ENCODE peak calls at places on chromosomes 3 and 15, in four cellular contexts. L is hepatocyte, X is Peyer's patch, R is HepG2. Y is an unnamed sample.
A peak's percentile ranks its signal among the peaks of the same experiment; 100 is the strongest.

GRCh38 chr15:74134387-74135027 is 4.1 kb downstream of the ISLR2 start:
- DNase-seq in R (no peak), L (peak; percentile 61), X (peak; percentile 58), Y (no peak)

GRCh38 chr3:43048470-43048869 is 57.4 kb downstream of the POMGNT2 start:
- DNase-seq in X (no peak), L (no peak), R (no peak), Y (no peak)

GRCh38 chr3:144244662-144245061 is 273.0 kb downstream of the DIPK2A start:
- DNase-seq in X (no peak), L (no peak), R (no peak), Y (no peak)

GRCh38 chr3:42547401-42547945 is 34.3 kb downstream of the SEC22C start:
- DNase-seq in R (peak; percentile 23), X (peak; percentile 81), L (peak; percentile 82), Y (peak; percentile 55)

GRCh38 chr3:27596334-27596841 is 112.2 kb upstream of the SLC4A7 start:
- DNase-seq in R (no peak), L (no peak), X (no peak), Y (no peak)

GRCh38 chr15:25990245-25990644 is 127.1 kb upstream of the ATP10A start:
- DNase-seq in R (no peak), X (no peak), L (no peak), Y (no peak)

GRCh38 chr15:47959617-47960398 is 161.0 kb upstream of the SLC24A5 start:
- DNase-seq in L (peak; percentile 38), R (no peak), X (no peak), Y (no peak)

GRCh38 chr15:44715142-44715796 is 4.0 kb downstream of the B2M start:
- DNase-seq in X (no peak), R (no peak), L (no peak), Y (no peak)

GRCh38 chr3:126837773-126838172 is 133.7 kb downstream of the CHCHD6 start:
- DNase-seq in R (no peak), X (no peak), L (no peak), Y (no peak)

GRCh38 chr3:183481582-183481981 is 53.2 kb upstream of the MCF2L2 start:
- DNase-seq in L (no peak), R (no peak), X (no peak), Y (no peak)

GRCh38 chr3:135454890-135455289 is 510.6 kb upstream of the PPP2R3A start:
- DNase-seq in X (no peak), L (no peak), R (no peak), Y (no peak)

GRCh38 chr15:29424118-29424517 is 154.5 kb upstream of the NSMCE3 start:
- DNase-seq in R (no peak), L (no peak), X (no peak), Y (no peak)

GRCh38 chr3:187850256-187851010 is 105.2 kb upstream of the BCL6 start:
- DNase-seq in X (no peak), R (peak; percentile 33), L (no peak), Y (no peak)

GRCh38 chr3:165339753-165340152 is 143.6 kb upstream of the SLITRK3 start:
- DNase-seq in X (no peak), R (no peak), L (peak; percentile 19), Y (no peak)

GRCh38 chr3:46300461-46300789 is 53.5 kb upstream of the CCR2 start:
- DNase-seq in R (no peak), L (no peak), X (no peak), Y (no peak)

DNA sequence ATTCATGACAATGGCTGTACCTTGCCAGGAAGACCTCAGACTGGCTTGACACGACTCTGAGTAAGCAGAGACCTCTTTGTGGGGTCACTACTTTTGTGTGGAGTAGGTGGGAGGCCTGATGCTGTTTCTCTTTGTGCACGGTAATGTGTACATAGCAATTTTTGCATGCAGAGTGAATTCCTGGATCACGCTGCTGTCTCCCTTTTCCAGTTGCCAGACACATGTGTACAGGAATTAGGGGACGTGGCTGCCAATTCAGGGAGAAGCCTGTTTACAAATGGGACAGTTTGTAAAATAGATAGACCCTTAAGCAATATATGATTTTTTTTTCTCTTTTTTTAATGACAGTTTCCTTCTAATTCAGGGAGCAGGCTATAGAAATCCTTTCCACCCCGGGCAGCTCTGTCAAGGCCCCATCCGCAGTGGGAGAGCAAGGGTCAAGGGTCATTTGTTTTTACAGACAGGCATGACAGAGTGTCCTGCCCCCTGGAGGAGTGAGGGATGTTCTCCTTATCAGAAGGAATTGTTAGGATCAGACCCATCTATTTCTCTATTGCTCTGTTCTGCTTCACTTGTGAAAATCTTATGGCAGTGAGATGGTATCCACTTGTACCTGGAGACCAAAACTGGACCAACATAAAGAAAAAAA is 4.7 kb downstream of the CACNA1D start:
- DNase-seq in X (no peak), L (peak; percentile 41), R (peak; percentile 68), Y (no peak)
- H3K4me1 ChIP-seq in X (no peaks in the 10 kb centered on the region), L (peaks cover 24% of the 10 kb centered on the region), R (peaks cover 24% of the 10 kb centered on the region), Y (peaks cover 10% of the 10 kb centered on the region)

GRCh38 chr15:78454992-78455391 is 17.0 kb downstream of the IREB2 start:
- DNase-seq in X (no peak), R (no peak), L (no peak), Y (no peak)

GRCh38 chr15:78456391-78456790 is 18.4 kb downstream of the IREB2 start:
- DNase-seq in R (no peak), L (no peak), X (no peak), Y (no peak)

GRCh38 chr15:78460737-78461136 is 22.7 kb downstream of the IREB2 start:
- DNase-seq in R (no peak), X (no peak), L (no peak), Y (no peak)

GRCh38 chr15:78455749-78456148 is 17.7 kb downstream of the IREB2 start:
- DNase-seq in X (no peak), L (peak; percentile 34), R (no peak), Y (no peak)

GRCh38 chr15:78457101-78457500 is 19.1 kb downstream of the IREB2 start:
- DNase-seq in X (no peak), L (no peak), R (no peak), Y (no peak)
- H3K4me1 ChIP-seq in X (no peaks in the 10 kb centered on the region), L (peaks cover 46% of the 10 kb centered on the region), R (peaks cover 64% of the 10 kb centered on the region), Y (peaks cover 6% of the 10 kb centered on the region)

GRCh38 chr3:101780661-101781060 is 1.6 kb downstream of the NXPE3 start:
- DNase-seq in L (peak; percentile 56), R (peak; percentile 14), X (no peak), Y (no peak)
- H3K4me1 ChIP-seq in L (peaks cover 4% of the 10 kb centered on the region), R (peaks cover 25% of the 10 kb centered on the region), X (no peaks in the 10 kb centered on the region), Y (peaks cover 28% of the 10 kb centered on the region)

GRCh38 chr3:10248984-10249748 is 907 bp downstream of the TATDN2 start:
- DNase-seq in L (peak; percentile 52), R (no peak), X (peak; percentile 61), Y (peak; percentile 52)

GRCh38 chr3:10251006-10251405 is 2.7 kb downstream of the TATDN2 start:
- DNase-seq in L (no peak), R (no peak), X (no peak), Y (no peak)

GRCh38 chr3:10247679-10248183 is 528 bp upstream of the TATDN2 start:
- DNase-seq in X (no peak), L (no peak), R (no peak), Y (no peak)

GRCh38 chr3:10248184-10248983 is at the start of gene TATDN2:
- DNase-seq in X (peak; percentile 96), R (peak; percentile 95), L (peak; percentile 96), Y (peak; percentile 93)

DNA sequence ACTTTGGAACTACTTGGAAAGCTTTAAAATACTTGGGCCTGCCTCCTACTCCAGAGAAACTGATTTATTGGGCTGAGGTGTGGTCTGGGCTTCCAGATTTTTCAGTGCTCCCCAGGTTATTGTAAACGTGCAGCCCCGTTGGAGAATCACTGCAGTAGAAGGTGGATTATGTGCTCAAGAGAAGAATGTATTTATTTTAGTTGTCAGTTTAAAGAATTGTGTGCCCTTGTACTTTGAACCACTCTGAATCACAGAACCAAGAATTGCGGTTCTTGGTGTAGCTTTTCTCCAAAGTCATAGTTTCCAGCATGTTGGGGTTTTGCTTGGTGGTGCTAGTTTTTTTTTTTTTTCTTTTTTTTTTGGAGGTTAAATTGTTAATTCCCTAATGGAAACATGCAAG is 1.6 kb downstream of the TATDN2 start:
- DNase-seq in L (no peak), R (peak; percentile 67), X (no peak), Y (no peak)
- H3K4me1 ChIP-seq in L (peaks cover 9% of the 10 kb centered on the region), R (peaks cover 56% of the 10 kb centered on the region), X (no peaks in the 10 kb centered on the region), Y (peaks cover 38% of the 10 kb centered on the region)

DNA sequence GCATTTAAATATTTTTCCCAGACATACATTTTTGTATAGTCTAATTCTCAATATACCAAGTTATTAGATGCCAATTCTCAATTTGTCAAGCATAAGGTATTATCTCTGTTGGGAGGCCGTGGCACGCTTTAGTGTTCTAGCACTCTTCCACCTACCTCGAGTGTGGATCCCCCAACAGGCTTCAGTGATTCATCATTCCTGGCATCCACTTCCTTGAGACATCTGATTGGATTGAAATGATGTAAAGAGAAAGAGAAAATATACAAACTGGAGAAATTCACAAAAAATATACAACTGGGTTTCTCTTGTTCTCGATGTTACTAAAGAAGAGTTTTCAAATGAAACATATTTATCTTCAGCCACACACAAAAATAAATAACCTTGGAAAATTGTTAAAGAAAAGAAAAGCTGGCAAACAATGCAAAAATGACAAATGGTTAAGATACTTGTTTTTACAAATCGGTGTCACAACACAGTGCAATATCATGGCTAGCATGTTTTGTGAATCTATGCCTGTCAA is 218.0 kb upstream of the CDIN1 start:
- DNase-seq in R (no peak), L (no peak), X (no peak), Y (no peak)
- H3K4me1 ChIP-seq in R (no peaks in the 10 kb centered on the region), L (no peaks in the 10 kb centered on the region), X (no peaks in the 10 kb centered on the region), Y (no peaks in the 10 kb centered on the region)

GRCh38 chr15:67072951-67073350 is 7.5 kb downstream of the SMAD3 start:
- DNase-seq in X (no peak), R (no peak), L (no peak), Y (no peak)
- H3K4me1 ChIP-seq in X (no peaks in the 10 kb centered on the region), R (peaks cover 99% of the 10 kb centered on the region), L (peaks cover 58% of the 10 kb centered on the region), Y (peaks cover 59% of the 10 kb centered on the region)

DNA sequence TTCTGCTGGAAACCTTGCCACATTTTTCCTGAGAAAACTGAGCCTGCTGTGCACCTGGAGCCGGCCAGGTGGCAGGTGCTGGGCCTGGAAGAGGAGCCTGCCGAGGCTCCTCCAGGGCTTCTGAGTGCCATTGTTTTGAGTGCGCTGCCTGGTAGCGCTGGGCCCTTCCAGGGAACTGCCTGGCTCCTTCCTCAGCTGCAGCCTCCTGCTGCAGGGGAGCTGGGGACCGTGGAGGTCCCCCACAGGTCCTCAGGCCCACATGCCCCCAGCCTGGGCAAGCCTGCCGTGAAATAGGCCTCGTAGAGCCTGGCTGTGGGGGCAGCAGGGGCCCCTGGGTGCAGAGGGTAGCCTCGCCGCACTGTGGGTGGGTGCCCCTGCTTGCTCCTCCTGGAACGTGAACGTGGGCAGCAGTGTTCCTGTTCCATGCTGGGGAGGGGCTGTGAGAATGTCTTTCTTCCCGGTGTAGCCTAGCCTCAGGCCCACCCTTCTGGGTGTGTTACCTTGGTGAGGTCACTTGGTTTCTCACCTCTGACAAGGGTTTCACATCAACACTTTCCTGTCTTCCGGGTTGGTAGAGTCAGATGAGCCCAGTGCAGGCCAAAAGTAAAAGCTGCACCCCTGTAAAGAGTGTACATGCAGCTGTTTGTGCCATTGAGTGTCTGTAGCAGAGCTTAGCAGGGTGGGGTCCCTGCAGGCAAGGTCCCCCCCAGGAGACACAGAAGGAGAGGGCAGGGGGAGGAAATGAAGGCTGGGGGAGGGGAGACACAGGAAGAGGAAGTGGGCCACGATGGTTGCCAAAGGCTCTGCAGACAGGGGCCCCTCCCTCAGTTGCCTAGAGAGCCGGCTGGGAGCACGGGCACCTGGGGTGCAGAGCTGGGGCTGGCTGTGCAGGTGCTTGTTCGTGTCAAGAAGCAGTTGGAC is 34.5 kb downstream of the KLF13 start:
- DNase-seq in L (no peak), R (no peak), X (peak; percentile 74), Y (peak; percentile 81)
- H3K4me1 ChIP-seq in L (peaks cover 59% of the 10 kb centered on the region), R (peaks cover 10% of the 10 kb centered on the region), X (peaks cover 25% of the 10 kb centered on the region), Y (peaks cover 97% of the 10 kb centered on the region)

Y was measured in effector memory CD4-positive, alpha-beta T cell.